ENCODE peak calls at places on chromosomes 12 and 14, in five cellular contexts. A is A549, P is HepG2, R is GM12878, T is K562. Q is an unnamed sample.

GRCh38 chr12:49253033-49253623 is 11.8 kb upstream of the TUBA1C start:
- DNase-seq in A (no peak), P (no peak), R (no peak), T (no peak), Q (no peak)

GRCh38 chr12:13127476-13127875 is 24.0 kb upstream of the GSG1 start:
- DNase-seq in A (no peak), P (peak; percentile 15), R (no peak), T (no peak), Q (no peak)

GRCh38 chr12:82474798-82475184 is 116.5 kb downstream of the METTL25 start:
- DNase-seq in A (no peak), P (no peak), R (no peak), T (no peak), Q (no peak)

GRCh38 chr14:65413739-65414045 is 1.2 kb downstream of the FUT8 start:
- DNase-seq in A (no peak), P (no peak), R (no peak), T (no peak), Q (no peak)

GRCh38 chr12:21989819-21990412 is 48.7 kb upstream of the ABCC9 start:
- DNase-seq in A (no peak), P (peak; percentile 1), R (no peak), T (no peak), Q (peak; percentile 25)

GRCh38 chr14:78593949-78594348 is 423.8 kb downstream of the NRXN3 start:
- DNase-seq in A (no peak), P (no peak), R (no peak), T (no peak), Q (no peak)

GRCh38 chr14:72745991-72746980 is 147.6 kb downstream of the DPF3 start:
- DNase-seq in A (no peak), P (no peak), R (no peak), T (no peak), Q (no peak)

GRCh38 chr12:86290615-86291014 is 34.4 kb upstream of the MGAT4C start:
- DNase-seq in A (no peak), P (no peak), R (no peak), T (no peak), Q (no peak)

GRCh38 chr12:108099778-108100177 is 29.3 kb upstream of the WSCD2 start:
- DNase-seq in A (no peak), P (no peak), R (no peak), T (no peak), Q (no peak)

GRCh38 chr12:88579941-88580871 is at the start of gene KITLG:
- DNase-seq in A (peak; percentile 80), P (peak; percentile 56), R (no peak), T (peak; percentile 7), Q (peak; percentile 92)

GRCh38 chr14:48008646-48009045 is 333.2 kb upstream of the MDGA2 start:
- DNase-seq in A (no peak), P (no peak), R (peak; percentile 28), T (no peak), Q (peak; percentile 8)

GRCh38 chr12:3263939-3264699 is 186.9 kb downstream of the TSPAN9 start:
- DNase-seq in A (no peak), P (no peak), R (no peak), T (no peak), Q (no peak)

GRCh38 chr12:96108321-96108720 is 72.9 kb upstream of the LTA4H start:
- DNase-seq in A (no peak), P (no peak), R (no peak), T (no peak), Q (peak; percentile 23)

GRCh38 chr12:25960176-25960575 is 1.7 kb downstream of the RASSF8 start:
- DNase-seq in A (peak; percentile 12), P (no peak), R (no peak), T (no peak), Q (peak; percentile 39)

GRCh38 chr14:55107766-55108554 is 21.1 kb upstream of the LGALS3 start:
- DNase-seq in A (peak; percentile 71), P (peak; percentile 83), R (no peak), T (peak; percentile 79), Q (no peak)

GRCh38 chr12:9071976-9072375 is 43.7 kb downstream of the A2M start:
- DNase-seq in A (no peak), P (no peak), R (no peak), T (no peak), Q (no peak)

GRCh38 chr12:9071518-9071917 is 44.2 kb downstream of the A2M start:
- DNase-seq in A (no peak), P (no peak), R (no peak), T (no peak), Q (no peak)

GRCh38 chr12:9073077-9073476 is 42.6 kb downstream of the A2M start:
- DNase-seq in A (no peak), P (no peak), R (no peak), T (no peak), Q (no peak)

GRCh38 chr12:9074484-9075140 is 41.1 kb downstream of the A2M start:
- DNase-seq in A (no peak), P (no peak), R (no peak), T (no peak), Q (no peak)

GRCh38 chr12:9072481-9073038 is 43.2 kb downstream of the A2M start:
- DNase-seq in A (no peak), P (no peak), R (no peak), T (no peak), Q (no peak)
- TF ChIP-seq JUNB in A (no peak), P (no peak), R (no peak), T (no peak), Q (no peak)

DNA sequence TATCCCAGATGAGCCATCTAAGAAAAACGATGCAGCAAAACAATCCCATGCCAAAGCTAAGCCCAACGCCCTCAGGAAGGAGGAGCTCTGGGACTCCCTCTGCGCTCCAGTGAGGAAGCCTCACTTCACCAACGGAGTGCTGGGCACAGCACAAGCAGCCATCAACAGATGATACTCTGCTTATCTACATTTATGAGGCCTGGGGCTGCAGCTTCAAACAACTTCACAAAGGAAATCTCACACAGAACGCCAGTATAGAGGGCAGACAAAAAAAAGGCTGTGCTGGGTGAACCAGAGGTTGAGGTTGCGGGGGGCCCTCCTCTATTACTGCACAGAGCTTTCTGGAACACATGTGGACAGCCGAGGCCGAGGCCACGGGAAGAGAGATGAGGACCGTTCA is 34.9 kb upstream of the GPR68 start:
- DNase-seq in A (no peak), P (no peak), R (no peak), T (no peak), Q (no peak)
- TF ChIP-seq CTCF in A (no peak), P (no peak), R (no peak), T (no peak), Q (no peak)

GRCh38 chr12:113197518-113198077 is 12.1 kb downstream of the RITA1 start:
- DNase-seq in A (no peak), P (no peak), R (no peak), T (no peak), Q (no peak)

GRCh38 chr12:113195598-113195997 is 10.1 kb downstream of the RITA1 start:
- DNase-seq in A (no peak), P (no peak), R (no peak), T (no peak), Q (no peak)

GRCh38 chr12:113198286-113198685 is 12.8 kb downstream of the RITA1 start:
- DNase-seq in A (no peak), P (no peak), R (no peak), T (no peak), Q (no peak)

GRCh38 chr12:113196582-113196981 is 11.1 kb downstream of the RITA1 start:
- DNase-seq in A (no peak), P (no peak), R (no peak), T (no peak), Q (no peak)

GRCh38 chr12:113196996-113197395 is 11.5 kb downstream of the RITA1 start:
- DNase-seq in A (peak; percentile 94), P (peak; percentile 69), R (no peak), T (peak; percentile 74), Q (peak; percentile 86)
- TF ChIP-seq JUNB in A (no peak), P (no peak), R (no peak), T (no peak), Q (no peak)

GRCh38 chr12:93029091-93029490 is 100.0 kb upstream of the EEA1 start:
- DNase-seq in A (no peak), P (no peak), R (no peak), T (no peak), Q (no peak)
- TF ChIP-seq CTCF in A (no peak), P (no peak), R (no peak), T (no peak), Q (no peak)

DNA sequence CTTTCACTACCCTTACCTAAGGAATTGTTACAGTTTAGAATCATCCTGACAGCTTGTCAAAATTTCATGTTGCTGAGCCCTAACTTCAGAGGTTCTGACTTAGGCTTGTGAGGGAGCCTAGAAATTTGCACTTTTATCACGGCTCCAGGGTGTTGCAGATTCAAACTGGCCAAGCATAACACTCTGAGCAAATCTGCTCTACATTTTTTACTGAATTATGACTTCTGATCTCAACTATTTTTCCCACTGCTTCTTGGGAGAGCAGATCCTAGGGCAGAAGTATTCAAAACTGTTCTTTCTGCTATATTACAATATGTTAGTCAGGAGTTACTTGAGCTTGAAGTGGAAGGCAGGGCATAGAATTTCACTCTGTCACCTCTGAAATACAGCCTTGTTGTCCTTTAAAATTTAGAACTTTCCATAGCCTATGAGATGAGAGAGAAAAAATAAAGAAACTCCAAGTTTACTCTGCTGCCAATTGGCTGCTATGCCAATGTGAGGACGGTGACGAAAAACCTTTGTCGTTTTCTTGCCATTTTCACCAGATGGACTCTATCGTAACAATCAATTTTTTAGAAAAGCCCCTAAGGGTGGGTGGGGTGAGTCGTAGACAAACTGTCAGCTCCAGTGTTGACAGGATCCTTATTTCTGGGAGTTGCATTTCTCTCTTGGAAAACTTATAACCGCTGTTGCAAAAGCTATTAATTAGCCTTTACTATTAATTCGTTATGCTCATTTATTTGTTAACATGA is 16.4 kb upstream of the KERA start:
- DNase-seq in A (no peak), P (no peak), R (no peak), T (no peak), Q (no peak)
- TF ChIP-seq JUNB in A (no peak), P (no peak), R (no peak), T (no peak), Q (no peak)

GRCh38 chr12:116600959-116601358 is 41.8 kb downstream of the MAP1LC3B2 start:
- DNase-seq in A (no peak), P (no peak), R (no peak), T (no peak), Q (no peak)

GRCh38 chr12:116603516-116603915 is 44.3 kb downstream of the MAP1LC3B2 start:
- DNase-seq in A (no peak), P (no peak), R (no peak), T (no peak), Q (peak; percentile 35)

GRCh38 chr12:116601933-116602809 is 43.0 kb downstream of the MAP1LC3B2 start:
- DNase-seq in A (no peak), P (no peak), R (no peak), T (no peak), Q (no peak)

GRCh38 chr12:116599285-116600122 is 40.3 kb downstream of the MAP1LC3B2 start:
- DNase-seq in A (peak; percentile 83), P (peak; percentile 22), R (peak; percentile 7), T (peak; percentile 89), Q (peak; percentile 86)

DNA sequence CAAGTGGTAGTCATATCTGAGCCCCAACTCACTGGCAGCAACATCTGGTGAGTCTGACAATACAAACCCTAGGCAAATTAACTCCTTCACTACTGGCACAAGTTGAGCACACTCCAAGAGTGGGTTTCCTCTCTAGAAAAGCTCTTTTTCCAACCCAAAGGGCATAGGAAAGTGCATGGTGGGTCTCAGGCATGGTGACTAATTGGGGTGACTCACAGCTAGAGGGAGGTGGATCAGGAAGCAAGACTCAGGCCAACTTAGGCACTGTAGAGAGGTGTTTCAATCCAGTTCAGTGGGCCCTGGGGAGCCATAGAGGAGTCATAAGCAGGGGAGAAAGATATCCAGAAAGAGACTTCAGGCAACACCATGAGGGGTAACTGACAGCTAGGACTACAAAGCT is 42.3 kb downstream of the MAP1LC3B2 start:
- DNase-seq in A (no peak), P (no peak), R (no peak), T (no peak), Q (no peak)
- TF ChIP-seq CTCF in A (no peak), P (no peak), R (no peak), T (no peak), Q (no peak)

GRCh38 chr14:95156765-95157194 is 549 bp downstream of the DICER1 start:
- DNase-seq in A (peak; percentile 21), P (peak; percentile 7), R (no peak), T (no peak), Q (no peak)
- TF ChIP-seq JUNB in A (no peak), P (no peak), R (no peak), T (no peak), Q (no peak)